ENCODE peak calls at places on chromosomes 3 and 15, in nine cellular contexts. U is naive thymus-derived CD8-positive, alpha-beta T cell; J is upper lobe of right lung; M is NB4; O is Caki2; A is activated CD8-positive, alpha-beta memory T cell treated with anti-CD3 and anti-CD28 coated beads for 24 hours; R is NCI-H2081; X is natural killer cell treated with Interleukin-12 subunit alpha and Interleukin-12 subunit beta and Interleukin-15 and Interleukin-18, amount 100 ng/mL, for 72 hours; N is activated T-cell treated with anti-CD3 and anti-CD28 coated beads for 24 hours. Z is an unnamed sample.

GRCh38 chr15:83123529-83123928 is 16.1 kb downstream of the TM6SF1 start:
- DNase-seq in O (no peak), M (no peak), U (no peak), N (no peak), R (peak), X (no peak), J (no peak), A (no peak), Z (no peak)

GRCh38 chr15:89408512-89409183 is 74.0 kb upstream of the POLG start:
- DNase-seq in J (no peak), U (no peak), O (no peak), X (peak), R (no peak), N (no peak), M (no peak), A (no peak), Z (no peak)

GRCh38 chr15:90743407-90743806 is 26.3 kb downstream of the BLM start:
- DNase-seq in A (no peak), O (no peak), N (no peak), J (no peak), M (no peak), R (no peak), X (no peak), U (no peak), Z (no peak)

GRCh38 chr15:99708563-99708962 is 24.7 kb downstream of the LYSMD4 start:
- DNase-seq in A (no peak), M (peak), R (no peak), N (no peak), O (peak), X (no peak), U (no peak), J (peak), Z (no peak)

GRCh38 chr3:12946661-12947316 is 105.4 kb upstream of the RPL32 start:
- DNase-seq in R (no peak), A (no peak), O (no peak), J (no peak), M (no peak), X (no peak), U (no peak), N (no peak), Z (no peak)

GRCh38 chr3:158737987-158738615 is 5.8 kb upstream of the RARRES1 start:
- DNase-seq in U (no peak), J (no peak), M (no peak), R (no peak), A (no peak), O (no peak), X (no peak), N (no peak), Z (no peak)

GRCh38 chr3:168417016-168417415 is 321.3 kb upstream of the GOLIM4 start:
- DNase-seq in U (no peak), A (no peak), J (no peak), R (no peak), X (no peak), M (no peak), O (no peak), N (no peak), Z (no peak)

GRCh38 chr3:144931590-144931989 is 960.0 kb downstream of the DIPK2A start:
- DNase-seq in A (no peak), O (no peak), N (no peak), R (no peak), U (no peak), X (no peak), J (no peak), M (no peak), Z (no peak)

GRCh38 chr3:175879417-175879816 is 1020.3 kb downstream of the NAALADL2 start:
- DNase-seq in U (no peak), R (no peak), M (no peak), O (no peak), N (no peak), A (no peak), X (no peak), J (no peak), Z (no peak)

Z was measured in neuronal stem cell.